ENCODE peak calls at places on chromosomes 4 and X, in seven cellular contexts. J, H, Z, L, B, Y and T are unnamed samples. For H3K4me1, the result is how much of the 10 kb centered on the place peaks cover.

GRCh38 chr4:103098746-103099421 is 750 bp downstream of the BDH2 start:
- DNase-seq in B (peak), H (no peak), Y (no peak), L (no peak), Z (no peak), J (no peak), T (no peak)

GRCh38 chr4:67873116-67873515 is 10.7 kb downstream of the TMPRSS11D start:
- DNase-seq in B (no peak), Z (no peak), H (no peak), Y (no peak), J (no peak), L (no peak), T (no peak)

GRCh38 chr4:121277194-121278105 is 103.4 kb downstream of the QRFPR start:
- DNase-seq in B (no peak), Z (no peak), H (no peak), L (no peak), Y (no peak), J (no peak), T (no peak)

GRCh38 chr4:147828361-147828760 is 96.5 kb downstream of the ARHGAP10 start:
- DNase-seq in H (no peak), Z (no peak), Y (no peak), B (no peak), J (no peak), L (no peak), T (no peak)

GRCh38 chrX:50779694-50780093 is 34.3 kb downstream of the SHROOM4 start:
- DNase-seq in J (no peak), B (peak), H (no peak), Z (no peak), Y (no peak), L (no peak), T (no peak)

GRCh38 chrX:39121903-39122302 is 320.6 kb downstream of the MID1IP1 start:
- DNase-seq in Y (no peak), B (no peak), Z (no peak), H (no peak), L (no peak), J (no peak), T (no peak)

GRCh38 chrX:39998636-39999406 is 98.9 kb downstream of the BCOR start:
- DNase-seq in L (no peak), Z (no peak), B (no peak), J (no peak), Y (no peak), H (no peak), T (no peak)

GRCh38 chr4:53012738-53013137 is 150.6 kb downstream of the RASL11B start:
- DNase-seq in J (no peak), B (peak), H (no peak), Z (no peak), Y (no peak), L (no peak), T (no peak)

GRCh38 chr4:5532100-5532499 is 176.3 kb downstream of the EVC2 start:
- DNase-seq in H (no peak), J (no peak), Y (no peak), B (no peak), Z (no peak), L (no peak), T (no peak)

GRCh38 chrX:150476183-150476699 is 92.2 kb upstream of the MTM1 start:
- DNase-seq in L (no peak), J (no peak), B (no peak), Y (no peak), Z (no peak), H (no peak), T (no peak)

GRCh38 chrX:123860506-123860840 is 620 bp downstream of the XIAP start:
- DNase-seq in H (no peak), L (no peak), Z (no peak), B (peak), Y (peak), J (no peak), T (no peak)

GRCh38 chrX:107704587-107704986 is 71.0 kb downstream of the TSC22D3 start:
- DNase-seq in Z (no peak), J (no peak), Y (no peak), H (no peak), L (no peak), B (no peak), T (no peak)

GRCh38 chrX:103941201-103941975 is 21.0 kb upstream of the TMSB15B start:
- DNase-seq in B (peak), J (no peak), H (no peak), Z (no peak), L (no peak), Y (no peak), T (no peak)

DNA sequence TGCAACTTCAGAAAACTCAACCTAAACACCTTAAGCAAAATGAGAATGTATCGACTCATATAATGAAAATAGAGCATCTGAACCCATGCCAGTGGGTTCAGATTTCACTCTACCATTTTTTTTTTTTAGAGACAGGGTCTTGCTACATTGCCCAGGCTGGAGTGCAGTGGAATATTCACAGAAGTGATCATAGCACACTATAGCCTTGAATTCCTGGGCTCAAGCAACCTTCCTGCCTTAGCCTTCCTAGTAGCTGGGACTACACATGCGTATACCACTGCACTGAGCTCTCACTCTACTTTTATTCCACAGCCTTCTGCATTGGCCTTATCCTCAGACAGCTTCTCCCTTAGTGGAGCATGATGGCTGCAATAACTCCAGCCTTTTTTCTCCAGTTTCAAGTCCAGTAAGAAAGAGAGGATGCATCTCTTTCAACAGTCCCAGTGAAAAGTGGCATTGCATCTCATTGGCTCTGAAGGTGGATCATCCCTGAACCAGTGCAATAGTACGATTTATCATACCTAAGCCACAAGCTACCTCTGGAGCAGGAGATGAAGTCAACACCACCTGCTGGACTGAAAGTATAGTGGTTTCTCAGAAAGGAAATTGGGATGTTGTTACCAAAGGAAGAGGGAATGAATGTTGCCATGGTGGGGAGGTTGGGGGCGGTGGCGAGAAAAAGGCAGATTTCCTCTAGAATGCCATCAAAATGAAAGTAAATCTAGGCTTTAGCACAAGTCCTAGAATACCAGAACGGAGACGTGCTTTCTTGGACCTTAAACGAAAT is 2.0 kb upstream of the SOD3 start:
- DNase-seq in H (no peak), J (no peak), Z (no peak), Y (no peak), L (no peak), B (no peak), T (no peak)
- TF ChIP-seq POLR2A in H (no peak), J (no peak), Z (no peak), Y (no peak), L (no peak), B (no peak), T (no peak)

DNA sequence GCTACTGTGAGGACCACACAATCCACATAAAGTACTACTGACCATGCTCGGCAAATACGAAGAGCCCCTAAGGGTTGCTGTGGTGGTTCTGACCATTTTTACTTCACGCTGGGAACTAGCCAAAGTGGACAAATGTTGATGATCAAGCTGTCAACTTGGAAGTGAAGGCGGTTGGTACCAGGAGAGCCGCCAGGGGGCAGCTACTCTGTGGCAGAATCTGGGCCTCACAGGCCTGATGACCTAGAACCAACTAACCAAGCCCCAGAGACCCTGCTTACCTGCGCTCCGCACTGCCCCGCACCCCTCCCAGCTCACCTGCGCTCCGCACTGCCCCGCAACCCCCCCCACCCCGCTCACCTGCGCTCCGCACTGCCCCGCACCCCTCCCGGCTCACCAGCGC is 5.6 kb downstream of the GAK start:
- DNase-seq in J (no peak), L (no peak), H (no peak), B (no peak), Y (peak), Z (no peak), T (no peak)
- H3K4me1 ChIP-seq in J (half or more), L (under half), H (under half), B (under half), Y (half or more), Z (under half), T (under half)

GRCh38 chrX:71622347-71623104 is 4.2 kb upstream of the CXCR3 start:
- DNase-seq in Y (peak), L (peak), Z (peak), B (peak), H (peak), J (peak), T (peak)
- TF ChIP-seq CTCF in Y (no peak), L (peak), Z (no peak), B (peak), H (no peak), J (peak), T (no peak)

GRCh38 chr4:6673660-6674499 is 19.8 kb upstream of the S100P start:
- DNase-seq in Z (peak), J (peak), Y (peak), L (peak), B (peak), H (peak), T (peak)
- TF ChIP-seq POLR2A in Z (no peak), J (peak), Y (no peak), L (peak), B (peak), H (no peak), T (peak)

GRCh38 chr4:105712766-105713165 is 4.2 kb downstream of the GSTCD start:
- DNase-seq in Y (no peak), L (no peak), H (no peak), Z (no peak), B (no peak), J (no peak), T (no peak)
- H3K4me1 ChIP-seq in Y (under half), L (under half), H (under half), Z (under half), B (under half), J (under half), T (under half)

GRCh38 chr4:3294401-3295241 is 1.8 kb downstream of the RGS12 start:
- DNase-seq in Z (no peak), J (no peak), B (no peak), Y (peak), H (no peak), L (peak), T (no peak)
- TF ChIP-seq CTCF in Z (no peak), J (no peak), B (no peak), Y (no peak), H (no peak), L (no peak), T (no peak)

GRCh38 chr4:83114576-83114975 is at the start of gene PLAC8:
- DNase-seq in Y (peak), B (no peak), H (no peak), L (no peak), J (no peak), Z (no peak), T (no peak)
- TF ChIP-seq POLR2A in Y (peak), B (no peak), H (no peak), L (peak), J (no peak), Z (no peak), T (no peak)